ENCODE peak calls at places on chromosome 7, in six cellular contexts. Z, H, V, M, J and B are unnamed samples.

GRCh38 chr7:56287429-56288138 is 171.4 kb upstream of the NUPR2 start:
- DNase-seq in M (peak), H (peak), Z (no peak), V (no peak), J (no peak), B (no peak)

GRCh38 chr7:43864126-43864525 is 5.2 kb downstream of the MRPS24 start:
- DNase-seq in H (no peak), Z (no peak), M (no peak), J (no peak), V (no peak), B (no peak)

GRCh38 chr7:155396661-155397060 is 61.3 kb upstream of the EN2 start:
- DNase-seq in V (no peak), Z (no peak), J (no peak), M (no peak), H (no peak), B (no peak)

GRCh38 chr7:120272261-120272895 is 597 bp upstream of the KCND2 start:
- DNase-seq in J (peak), M (no peak), H (peak), Z (no peak), V (peak), B (peak)

GRCh38 chr7:139691253-139691781 is 86.5 kb downstream of the HIPK2 start:
- DNase-seq in H (no peak), M (peak), V (no peak), J (no peak), Z (no peak), B (no peak)

GRCh38 chr7:154743211-154743610 is 259.7 kb downstream of the PAXIP1 start:
- DNase-seq in M (no peak), H (no peak), Z (no peak), V (no peak), J (no peak), B (no peak)

GRCh38 chr7:2209146-2209960 is 23.4 kb downstream of the MAD1L1 start:
- DNase-seq in Z (peak), H (peak), V (peak), M (peak), J (peak), B (peak)

GRCh38 chr7:10779465-10780399 is 193.9 kb upstream of the PHF14 start:
- DNase-seq in V (no peak), J (no peak), M (no peak), H (no peak), Z (no peak), B (no peak)

GRCh38 chr7:81638216-81638615 is 131.6 kb downstream of the HGF start:
- DNase-seq in J (peak), H (no peak), Z (no peak), V (no peak), M (no peak), B (peak)

GRCh38 chr7:42770106-42770505 is 141.8 kb downstream of the C7orf25 start:
- DNase-seq in V (no peak), Z (no peak), H (no peak), M (no peak), J (no peak), B (no peak)

GRCh38 chr7:155009570-155010157 is 6.7 kb upstream of the PAXIP1 start:
- DNase-seq in H (no peak), Z (peak), M (peak), V (no peak), J (peak), B (no peak)

GRCh38 chr7:8638076-8638475 is 204.7 kb downstream of the NXPH1 start:
- DNase-seq in Z (no peak), H (no peak), M (no peak), V (peak), J (peak), B (no peak)

GRCh38 chr7:16563281-16564022 is 36.8 kb downstream of the LRRC72 start:
- DNase-seq in V (no peak), J (peak), Z (peak), H (no peak), M (no peak), B (no peak)

GRCh38 chr7:92631067-92631829 is 41.1 kb upstream of the FAM133B start:
- DNase-seq in V (no peak), H (no peak), J (no peak), Z (no peak), M (no peak), B (no peak)

GRCh38 chr7:51017576-51018535 is 235.2 kb upstream of the GRB10 start:
- DNase-seq in V (no peak), J (no peak), H (no peak), Z (no peak), M (no peak), B (no peak)

GRCh38 chr7:102891693-102892261 is 21.0 kb upstream of the LRRC17 start:
- DNase-seq in M (no peak), H (peak), V (no peak), Z (no peak), J (peak), B (peak)

GRCh38 chr7:48636391-48637015 is 287.8 kb upstream of the CDC14C start:
- DNase-seq in M (no peak), H (no peak), J (no peak), V (no peak), Z (no peak), B (no peak)

GRCh38 chr7:117053407-117053806 is 100.1 kb downstream of the ST7 start:
- DNase-seq in V (no peak), Z (no peak), M (no peak), H (no peak), J (no peak), B (no peak)

GRCh38 chr7:128409435-128410091 is at the start of gene IMPDH1:
- DNase-seq in Z (peak), H (peak), V (peak), M (peak), J (peak), B (peak)

GRCh38 chr7:877312-878232 is 1.2 kb downstream of the GET4 start:
- DNase-seq in V (peak), Z (no peak), H (no peak), J (peak), M (no peak), B (no peak)

GRCh38 chr7:149558149-149558861 is 60.7 kb upstream of the ZNF746 start:
- DNase-seq in H (peak), M (no peak), Z (no peak), V (no peak), J (no peak), B (no peak)

GRCh38 chr7:1422512-1423265 is 36.6 kb downstream of the MICALL2 start:
- DNase-seq in Z (no peak), V (no peak), H (no peak), M (peak), J (no peak), B (no peak)

GRCh38 chr7:30874656-30875317 is 36.9 kb upstream of the AQP1 start:
- DNase-seq in V (no peak), J (no peak), H (no peak), M (no peak), Z (no peak), B (no peak)

GRCh38 chr7:33757563-33758165 is 147.7 kb upstream of the BMPER start:
- DNase-seq in V (peak), H (no peak), J (peak), Z (no peak), M (peak), B (peak)

GRCh38 chr7:44059219-44060090 is 5.9 kb downstream of the PGAM2 start:
- DNase-seq in M (peak), J (no peak), H (no peak), Z (peak), V (no peak), B (no peak)

GRCh38 chr7:114832906-114833595 is 88.8 kb upstream of the MDFIC start:
- DNase-seq in Z (no peak), H (no peak), V (no peak), J (no peak), M (no peak), B (no peak)

GRCh38 chr7:82053453-82054032 is 283.7 kb upstream of the HGF start:
- DNase-seq in H (no peak), M (no peak), V (no peak), Z (no peak), J (no peak), B (no peak)

GRCh38 chr7:44106311-44107065 is 2.3 kb downstream of the AEBP1 start:
- DNase-seq in V (no peak), J (no peak), H (no peak), M (no peak), Z (no peak), B (no peak)

GRCh38 chr7:70668606-70669358 is 463.2 kb upstream of the GALNT17 start:
- DNase-seq in V (no peak), Z (no peak), J (no peak), M (no peak), H (no peak), B (no peak)

GRCh38 chr7:93715234-93715633 is 140.7 kb upstream of the CALCR start:
- DNase-seq in V (no peak), Z (peak), J (peak), H (peak), M (peak), B (peak)